ENCODE peak calls at places on chromosome 21, in nine cellular contexts. One of them, this sample, is unnamed.

GRCh38 chr21:18603246-18603645 is 199.7 kb upstream of the TMPRSS15 start:
- DNase-seq in upper lobe of right lung: no peak
- DNase-seq in fibroblast of mammary gland: no peak
- DNase-seq in osteocyte: no peak
- DNase-seq in epithelial cell of esophagus: no peak
- DNase-seq in stomach: no peak
- DNase-seq in nephron progenitor cell: no peak
- DNase-seq in cardiac fibroblast: no peak
- DNase-seq in heart right ventricle: no peak
- DNase-seq in this sample: no peak

GRCh38 chr21:24897883-24898282 is 709.4 kb downstream of the MRPL39 start:
- DNase-seq in upper lobe of right lung: no peak
- DNase-seq in fibroblast of mammary gland: no peak
- DNase-seq in osteocyte: no peak
- DNase-seq in epithelial cell of esophagus: no peak
- DNase-seq in stomach: no peak
- DNase-seq in nephron progenitor cell: no peak
- DNase-seq in cardiac fibroblast: no peak
- DNase-seq in heart right ventricle: no peak
- DNase-seq in this sample: no peak

GRCh38 chr21:35316933-35317332 is 267.8 kb upstream of the RUNX1 start:
- DNase-seq in upper lobe of right lung: no peak
- DNase-seq in fibroblast of mammary gland: no peak
- DNase-seq in osteocyte: no peak
- DNase-seq in epithelial cell of esophagus: no peak
- DNase-seq in stomach: no peak
- DNase-seq in nephron progenitor cell: no peak
- DNase-seq in cardiac fibroblast: peak
- DNase-seq in heart right ventricle: no peak
- DNase-seq in this sample: no peak

GRCh38 chr21:35084869-35085268 is 35.8 kb upstream of the RUNX1 start:
- DNase-seq in upper lobe of right lung: no peak
- DNase-seq in fibroblast of mammary gland: peak
- DNase-seq in osteocyte: no peak
- DNase-seq in epithelial cell of esophagus: peak
- DNase-seq in stomach: no peak
- DNase-seq in nephron progenitor cell: no peak
- DNase-seq in cardiac fibroblast: peak
- DNase-seq in heart right ventricle: no peak
- DNase-seq in this sample: no peak

GRCh38 chr21:38159355-38159754 is 97.4 kb upstream of the KCNJ15 start:
- DNase-seq in upper lobe of right lung: peak
- DNase-seq in fibroblast of mammary gland: peak
- DNase-seq in osteocyte: peak
- DNase-seq in epithelial cell of esophagus: peak
- DNase-seq in stomach: peak
- DNase-seq in nephron progenitor cell: peak
- DNase-seq in cardiac fibroblast: peak
- DNase-seq in heart right ventricle: peak
- DNase-seq in this sample: peak

GRCh38 chr21:35259452-35259851 is 210.3 kb upstream of the RUNX1 start:
- DNase-seq in upper lobe of right lung: no peak
- DNase-seq in fibroblast of mammary gland: no peak
- DNase-seq in osteocyte: no peak
- DNase-seq in epithelial cell of esophagus: no peak
- DNase-seq in stomach: no peak
- DNase-seq in nephron progenitor cell: no peak
- DNase-seq in cardiac fibroblast: no peak
- DNase-seq in heart right ventricle: no peak
- DNase-seq in this sample: no peak

GRCh38 chr21:46005081-46005480 is 23.5 kb downstream of the COL6A1 start:
- DNase-seq in upper lobe of right lung: no peak
- DNase-seq in fibroblast of mammary gland: no peak
- DNase-seq in osteocyte: peak
- DNase-seq in epithelial cell of esophagus: no peak
- DNase-seq in stomach: no peak
- DNase-seq in nephron progenitor cell: peak
- DNase-seq in cardiac fibroblast: no peak
- DNase-seq in heart right ventricle: no peak
- DNase-seq in this sample: no peak

GRCh38 chr21:39660191-39660590 is 47.5 kb downstream of the B3GALT5 start:
- DNase-seq in upper lobe of right lung: no peak
- DNase-seq in fibroblast of mammary gland: peak
- DNase-seq in osteocyte: peak
- DNase-seq in epithelial cell of esophagus: no peak
- DNase-seq in stomach: no peak
- DNase-seq in nephron progenitor cell: no peak
- DNase-seq in cardiac fibroblast: peak
- DNase-seq in heart right ventricle: peak
- DNase-seq in this sample: no peak

GRCh38 chr21:45772180-45772579 is 128.7 kb downstream of the PCBP3 start:
- DNase-seq in upper lobe of right lung: no peak
- DNase-seq in fibroblast of mammary gland: no peak
- DNase-seq in osteocyte: no peak
- DNase-seq in epithelial cell of esophagus: no peak
- DNase-seq in stomach: no peak
- DNase-seq in nephron progenitor cell: no peak
- DNase-seq in cardiac fibroblast: no peak
- DNase-seq in heart right ventricle: no peak
- DNase-seq in this sample: no peak

GRCh38 chr21:28687571-28687970 is 305.1 kb downstream of the LTN1 start:
- DNase-seq in upper lobe of right lung: no peak
- DNase-seq in fibroblast of mammary gland: no peak
- DNase-seq in osteocyte: no peak
- DNase-seq in epithelial cell of esophagus: peak
- DNase-seq in stomach: no peak
- DNase-seq in nephron progenitor cell: no peak
- DNase-seq in cardiac fibroblast: no peak
- DNase-seq in heart right ventricle: no peak
- DNase-seq in this sample: no peak

GRCh38 chr21:29540289-29540688 is 241.6 kb downstream of the BACH1 start:
- DNase-seq in upper lobe of right lung: no peak
- DNase-seq in fibroblast of mammary gland: no peak
- DNase-seq in osteocyte: no peak
- DNase-seq in epithelial cell of esophagus: no peak
- DNase-seq in stomach: no peak
- DNase-seq in nephron progenitor cell: no peak
- DNase-seq in cardiac fibroblast: no peak
- DNase-seq in heart right ventricle: no peak
- DNase-seq in this sample: no peak

GRCh38 chr21:33025106-33025470 is 647 bp upstream of the OLIG2 start:
- DNase-seq in upper lobe of right lung: no peak
- DNase-seq in fibroblast of mammary gland: no peak
- DNase-seq in osteocyte: no peak
- DNase-seq in epithelial cell of esophagus: no peak
- DNase-seq in stomach: no peak
- DNase-seq in nephron progenitor cell: peak
- DNase-seq in cardiac fibroblast: no peak
- DNase-seq in heart right ventricle: no peak
- DNase-seq in this sample: peak

GRCh38 chr21:33069994-33070811 is at the start of gene OLIG1:
- DNase-seq in upper lobe of right lung: peak
- DNase-seq in fibroblast of mammary gland: peak
- DNase-seq in osteocyte: no peak
- DNase-seq in epithelial cell of esophagus: peak
- DNase-seq in stomach: peak
- DNase-seq in nephron progenitor cell: peak
- DNase-seq in cardiac fibroblast: peak
- DNase-seq in heart right ventricle: peak
- DNase-seq in this sample: peak

GRCh38 chr21:33670076-33670475 is 27.8 kb downstream of the ITSN1 start:
- DNase-seq in upper lobe of right lung: no peak
- DNase-seq in fibroblast of mammary gland: peak
- DNase-seq in osteocyte: no peak
- DNase-seq in epithelial cell of esophagus: peak
- DNase-seq in stomach: no peak
- DNase-seq in nephron progenitor cell: no peak
- DNase-seq in cardiac fibroblast: no peak
- DNase-seq in heart right ventricle: no peak
- DNase-seq in this sample: no peak

GRCh38 chr21:39715804-39716397 is 29.1 kb upstream of the IGSF5 start:
- DNase-seq in upper lobe of right lung: no peak
- DNase-seq in fibroblast of mammary gland: peak
- DNase-seq in osteocyte: no peak
- DNase-seq in epithelial cell of esophagus: peak
- DNase-seq in stomach: peak
- DNase-seq in nephron progenitor cell: peak
- DNase-seq in cardiac fibroblast: peak
- DNase-seq in heart right ventricle: peak
- DNase-seq in this sample: peak

GRCh38 chr21:15283138-15283537 is 218.3 kb upstream of the NRIP1 start:
- DNase-seq in upper lobe of right lung: no peak
- DNase-seq in fibroblast of mammary gland: no peak
- DNase-seq in osteocyte: no peak
- DNase-seq in epithelial cell of esophagus: no peak
- DNase-seq in stomach: no peak
- DNase-seq in nephron progenitor cell: no peak
- DNase-seq in cardiac fibroblast: no peak
- DNase-seq in heart right ventricle: no peak
- DNase-seq in this sample: no peak
- TF ChIP-seq CTCF in upper lobe of right lung: no peak
- TF ChIP-seq CTCF in fibroblast of mammary gland: no peak
- TF ChIP-seq CTCF in osteocyte: no peak
- TF ChIP-seq CTCF in epithelial cell of esophagus: no peak
- TF ChIP-seq CTCF in stomach: no peak
- TF ChIP-seq CTCF in nephron progenitor cell: no peak
- TF ChIP-seq CTCF in cardiac fibroblast: no peak
- TF ChIP-seq CTCF in heart right ventricle: no peak
- TF ChIP-seq CTCF in this sample: no peak

DNA sequence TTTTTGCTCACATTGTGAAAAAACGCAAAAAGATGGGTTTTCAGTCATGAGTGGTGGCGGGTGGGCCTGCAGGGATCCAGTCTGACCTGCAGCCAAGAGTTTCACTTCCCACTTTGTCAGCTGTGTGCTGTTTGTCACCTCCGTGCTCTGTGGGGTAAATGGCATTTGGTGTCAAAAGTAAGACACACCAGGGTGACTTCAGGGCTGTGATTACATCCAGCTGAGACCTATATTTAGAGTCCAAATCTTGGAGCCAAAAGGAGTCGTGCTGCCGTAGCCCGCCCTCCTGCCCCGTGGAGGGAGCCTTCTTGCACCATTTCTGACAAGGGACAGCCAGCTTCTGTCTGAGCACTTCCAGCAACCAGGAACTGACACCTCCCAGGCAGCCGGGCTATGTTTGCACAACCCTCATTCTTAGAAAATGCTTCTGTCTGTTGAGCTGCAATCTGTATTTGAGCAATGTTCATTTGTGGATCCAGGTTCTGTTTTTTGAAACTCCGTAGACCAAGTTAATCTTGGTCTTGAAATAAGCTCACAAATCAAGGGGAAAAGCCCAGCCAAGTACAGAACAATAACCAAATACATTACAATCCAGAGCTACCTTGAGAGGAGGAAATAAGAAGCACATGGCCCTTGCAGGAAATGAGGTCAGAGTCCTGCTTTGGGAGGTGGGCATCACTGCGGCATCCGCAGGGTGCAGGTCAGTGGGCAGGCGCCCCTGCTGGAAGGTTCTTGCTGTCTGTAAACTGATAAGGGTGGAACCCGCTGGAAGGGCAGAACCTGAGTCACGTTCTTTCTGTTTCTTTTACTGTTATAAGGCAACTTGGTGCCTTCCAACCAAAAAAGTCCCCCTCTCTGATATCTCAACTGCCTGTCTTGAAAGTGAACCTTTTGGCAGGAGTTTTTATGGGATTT is 14.4 kb downstream of the ABCG1 start:
- DNase-seq in upper lobe of right lung: peak
- DNase-seq in fibroblast of mammary gland: peak
- DNase-seq in osteocyte: no peak
- DNase-seq in epithelial cell of esophagus: peak
- DNase-seq in stomach: peak
- DNase-seq in nephron progenitor cell: no peak
- DNase-seq in cardiac fibroblast: peak
- DNase-seq in heart right ventricle: peak
- DNase-seq in this sample: peak
- TF ChIP-seq CTCF in upper lobe of right lung: peak
- TF ChIP-seq CTCF in fibroblast of mammary gland: peak
- TF ChIP-seq CTCF in osteocyte: peak
- TF ChIP-seq CTCF in epithelial cell of esophagus: peak
- TF ChIP-seq CTCF in stomach: no peak
- TF ChIP-seq CTCF in nephron progenitor cell: no peak
- TF ChIP-seq CTCF in cardiac fibroblast: peak
- TF ChIP-seq CTCF in heart right ventricle: no peak
- TF ChIP-seq CTCF in this sample: no peak

DNA sequence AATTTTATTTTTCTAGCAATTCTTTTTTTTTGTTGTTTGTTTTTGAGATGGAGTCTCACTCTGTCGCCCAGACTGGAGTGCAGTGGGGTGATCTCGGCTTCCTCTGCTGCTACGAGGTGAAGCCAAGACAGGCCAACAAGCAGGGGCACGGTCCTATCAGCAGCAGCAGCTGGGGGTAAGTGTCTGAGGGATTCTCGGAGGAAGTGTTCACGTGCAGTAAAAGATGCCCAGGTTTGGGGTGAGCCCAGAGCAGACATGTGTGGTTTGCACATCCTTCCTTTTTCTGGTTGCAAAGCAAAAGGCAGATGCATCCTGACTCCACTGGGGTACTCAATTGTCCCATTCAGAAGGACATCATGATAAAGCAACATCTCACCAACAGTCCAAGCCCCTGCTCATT is 27.7 kb downstream of the PIGP start:
- DNase-seq in upper lobe of right lung: no peak
- DNase-seq in fibroblast of mammary gland: no peak
- DNase-seq in osteocyte: no peak
- DNase-seq in epithelial cell of esophagus: no peak
- DNase-seq in stomach: no peak
- DNase-seq in nephron progenitor cell: no peak
- DNase-seq in cardiac fibroblast: no peak
- DNase-seq in heart right ventricle: no peak
- DNase-seq in this sample: no peak
- TF ChIP-seq CTCF in upper lobe of right lung: no peak
- TF ChIP-seq CTCF in fibroblast of mammary gland: no peak
- TF ChIP-seq CTCF in osteocyte: no peak
- TF ChIP-seq CTCF in epithelial cell of esophagus: no peak
- TF ChIP-seq CTCF in stomach: no peak
- TF ChIP-seq CTCF in nephron progenitor cell: no peak
- TF ChIP-seq CTCF in cardiac fibroblast: no peak
- TF ChIP-seq CTCF in heart right ventricle: no peak
- TF ChIP-seq CTCF in this sample: no peak

DNA sequence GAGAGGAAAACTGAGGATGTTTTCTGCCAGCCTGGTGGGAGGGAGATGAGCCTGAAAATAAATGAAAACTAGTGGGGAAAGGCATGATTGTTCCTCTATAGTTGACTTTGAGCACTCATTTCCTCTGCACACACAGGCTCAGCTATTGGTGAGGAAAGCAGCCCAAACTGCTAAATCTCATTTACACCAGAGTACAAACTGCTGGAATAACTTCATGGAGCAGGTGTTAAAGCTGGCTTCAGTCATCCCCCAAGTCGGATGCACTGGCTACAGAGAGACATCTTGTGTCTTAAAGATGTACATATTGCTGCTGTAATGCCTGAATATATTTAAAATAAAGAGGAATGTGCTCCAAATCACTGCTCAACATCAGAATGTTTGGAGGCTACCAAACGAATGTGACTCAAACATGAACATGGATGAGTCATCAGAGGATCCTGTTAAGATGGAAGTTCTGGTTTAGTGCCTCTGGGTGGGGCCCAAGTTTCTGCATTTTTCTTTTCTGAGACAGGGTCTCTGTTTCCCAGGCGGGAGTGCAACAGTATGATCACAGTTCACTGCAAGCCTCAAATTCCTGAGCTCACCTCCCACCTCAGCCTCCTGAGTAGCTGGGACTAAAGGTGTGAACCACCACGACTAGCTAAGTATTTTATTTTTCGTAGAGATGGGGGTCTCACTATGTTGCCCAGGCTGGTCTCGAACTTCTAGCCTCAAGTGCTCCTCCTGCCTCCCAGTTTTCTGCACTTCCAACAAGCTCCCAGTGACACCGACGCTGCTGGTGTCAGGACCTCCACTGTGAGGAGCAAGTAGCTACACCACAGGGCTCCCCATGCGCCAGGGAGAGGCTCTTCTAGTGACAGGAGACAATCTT is 79.0 kb upstream of the KRTAP19-8 start:
- DNase-seq in upper lobe of right lung: no peak
- DNase-seq in fibroblast of mammary gland: peak
- DNase-seq in osteocyte: no peak
- DNase-seq in epithelial cell of esophagus: peak
- DNase-seq in stomach: no peak
- DNase-seq in nephron progenitor cell: no peak
- DNase-seq in cardiac fibroblast: peak
- DNase-seq in heart right ventricle: no peak
- DNase-seq in this sample: no peak
- TF ChIP-seq CTCF in upper lobe of right lung: no peak
- TF ChIP-seq CTCF in fibroblast of mammary gland: peak
- TF ChIP-seq CTCF in osteocyte: peak
- TF ChIP-seq CTCF in epithelial cell of esophagus: peak
- TF ChIP-seq CTCF in stomach: no peak
- TF ChIP-seq CTCF in nephron progenitor cell: no peak
- TF ChIP-seq CTCF in cardiac fibroblast: no peak
- TF ChIP-seq CTCF in heart right ventricle: no peak
- TF ChIP-seq CTCF in this sample: no peak